ENCODE peak calls at places on chromosomes 11 and 22, in ten cellular contexts. X is AG04450; V is amygdala; Y is Ammon's horn; O is posterior cingulate gyrus; Z is GM03348; B is lower leg skin; S is stimulated activated CD8-positive, alpha-beta memory T cell treated with anti-CD3 and anti-CD28 coated beads, Interleukin-15, amount 100 ng/mL, for 48 hours; A is aorta; F is HTR-8/SVneo. E is an unnamed sample.

GRCh38 chr22:21009638-21010425 is 5.1 kb upstream of the P2RX6 start:
- DNase-seq in X (no peak), V (no peak), Y (no peak), O (no peak), Z (peak), B (no peak), S (no peak), A (no peak), F (no peak), E (no peak)

GRCh38 chr11:2940166-2940929 is 11.1 kb upstream of the PHLDA2 start:
- DNase-seq in X (no peak), V (no peak), Y (no peak), O (no peak), Z (peak), B (no peak), S (no peak), A (peak), F (peak), E (no peak)

GRCh38 chr22:46961591-46962290 is 199.3 kb downstream of the TBC1D22A start:
- DNase-seq in X (no peak), V (no peak), Y (no peak), O (no peak), Z (no peak), B (peak), S (no peak), A (no peak), F (no peak), E (no peak)

GRCh38 chr11:17014321-17014773 is at the start of gene PLEKHA7:
- DNase-seq in X (no peak), V (no peak), Y (no peak), O (no peak), Z (peak), B (no peak), S (no peak), A (no peak), F (no peak), E (no peak)

GRCh38 chr11:59766542-59766941 is 11.4 kb downstream of the STX3 start:
- DNase-seq in X (no peak), V (no peak), Y (no peak), O (no peak), Z (no peak), B (no peak), S (no peak), A (no peak), F (no peak), E (no peak)

GRCh38 chr22:17305076-17305475 is 64.2 kb upstream of the CECR2 start:
- DNase-seq in X (no peak), V (no peak), Y (no peak), O (no peak), Z (no peak), B (peak), S (no peak), A (no peak), F (no peak), E (no peak)

GRCh38 chr11:72585762-72586590 is 88.2 kb downstream of the PDE2A start:
- DNase-seq in X (peak), V (peak), Y (peak), O (no peak), Z (peak), B (no peak), S (peak), A (peak), F (peak), E (peak)

GRCh38 chr22:42396621-42397331 is 35.4 kb downstream of the NFAM1 start:
- DNase-seq in X (no peak), V (no peak), Y (no peak), O (no peak), Z (no peak), B (no peak), S (no peak), A (no peak), F (no peak), E (no peak)

GRCh38 chr22:23245045-23245798 is 64.9 kb downstream of the BCR start:
- DNase-seq in X (no peak), V (no peak), Y (no peak), O (no peak), Z (no peak), B (no peak), S (no peak), A (no peak), F (no peak), E (no peak)

GRCh38 chr11:104120493-104121200 is 43.3 kb downstream of the PDGFD start:
- DNase-seq in X (no peak), V (no peak), Y (no peak), O (no peak), Z (no peak), B (no peak), S (no peak), A (no peak), F (no peak), E (no peak)

GRCh38 chr22:35842954-35843353 is 125.3 kb downstream of the APOL5 start:
- DNase-seq in X (no peak), V (no peak), Y (no peak), O (no peak), Z (peak), B (no peak), S (no peak), A (no peak), F (peak), E (peak)

GRCh38 chr11:91960770-91961169 is 263.8 kb upstream of the FAT3 start:
- DNase-seq in X (no peak), V (no peak), Y (no peak), O (no peak), Z (no peak), B (no peak), S (no peak), A (no peak), F (no peak), E (no peak)

GRCh38 chr11:2806351-2807058 is 79.1 kb downstream of the CDKN1C start:
- DNase-seq in X (no peak), V (no peak), Y (no peak), O (peak), Z (no peak), B (peak), S (no peak), A (peak), F (no peak), E (no peak)

GRCh38 chr11:64331569-64332371 is 8.2 kb upstream of the CCDC88B start:
- DNase-seq in X (peak), V (no peak), Y (no peak), O (no peak), Z (peak), B (no peak), S (peak), A (peak), F (peak), E (no peak)

GRCh38 chr22:49084203-49084602 is 743.5 kb downstream of the BRD1 start:
- DNase-seq in X (no peak), V (no peak), Y (no peak), O (no peak), Z (no peak), B (no peak), S (no peak), A (no peak), F (no peak), E (no peak)

GRCh38 chr11:115226556-115226955 is 277.7 kb downstream of the CADM1 start:
- DNase-seq in X (peak), V (no peak), Y (no peak), O (no peak), Z (no peak), B (no peak), S (no peak), A (no peak), F (peak), E (peak)

GRCh38 chr11:69686856-69687255 is 11.7 kb upstream of the LTO1 start:
- DNase-seq in X (no peak), V (no peak), Y (no peak), O (no peak), Z (no peak), B (no peak), S (no peak), A (peak), F (no peak), E (no peak)

GRCh38 chr11:7637447-7638157 is 35.7 kb downstream of the CYB5R2 start:
- DNase-seq in X (no peak), V (no peak), Y (no peak), O (no peak), Z (peak), B (peak), S (no peak), A (no peak), F (no peak), E (no peak)

E was measured in smooth muscle cell of the brain vasculature.